ENCODE peak calls at places on chromosome 11, in six cellular contexts. One of them, this sample, is unnamed.

GRCh38 chr11:133656100-133656635 is 123.9 kb upstream of the OPCML start:
- DNase-seq in lower lobe of right lung: no peak
- DNase-seq in heart right ventricle: no peak
- DNase-seq in Peyer's patch: no peak
- DNase-seq in mesendoderm: no peak
- DNase-seq in tibial artery: no peak
- DNase-seq in this sample: no peak

GRCh38 chr11:31810779-31811647 is at the start of gene PAX6:
- DNase-seq in lower lobe of right lung: peak
- DNase-seq in heart right ventricle: no peak
- DNase-seq in Peyer's patch: peak
- DNase-seq in mesendoderm: peak
- DNase-seq in tibial artery: no peak
- DNase-seq in this sample: peak

GRCh38 chr11:27218498-27219038 is 144.4 kb downstream of the CCDC34 start:
- DNase-seq in lower lobe of right lung: no peak
- DNase-seq in heart right ventricle: no peak
- DNase-seq in Peyer's patch: no peak
- DNase-seq in mesendoderm: peak
- DNase-seq in tibial artery: no peak
- DNase-seq in this sample: no peak

GRCh38 chr11:92279056-92279455 is 54.4 kb downstream of the FAT3 start:
- DNase-seq in lower lobe of right lung: no peak
- DNase-seq in heart right ventricle: no peak
- DNase-seq in Peyer's patch: no peak
- DNase-seq in mesendoderm: no peak
- DNase-seq in tibial artery: no peak
- DNase-seq in this sample: no peak

GRCh38 chr11:94000641-94001040 is 20.5 kb upstream of the HEPHL1 start:
- DNase-seq in lower lobe of right lung: no peak
- DNase-seq in heart right ventricle: no peak
- DNase-seq in Peyer's patch: no peak
- DNase-seq in mesendoderm: no peak
- DNase-seq in tibial artery: no peak
- DNase-seq in this sample: no peak

GRCh38 chr11:26765323-26765722 is 43.5 kb upstream of the SLC5A12 start:
- DNase-seq in lower lobe of right lung: no peak
- DNase-seq in heart right ventricle: no peak
- DNase-seq in Peyer's patch: no peak
- DNase-seq in mesendoderm: no peak
- DNase-seq in tibial artery: no peak
- DNase-seq in this sample: no peak

GRCh38 chr11:14347494-14347893 is 11.5 kb downstream of the RRAS2 start:
- DNase-seq in lower lobe of right lung: no peak
- DNase-seq in heart right ventricle: no peak
- DNase-seq in Peyer's patch: no peak
- DNase-seq in mesendoderm: no peak
- DNase-seq in tibial artery: no peak
- DNase-seq in this sample: no peak

GRCh38 chr11:47330002-47330911 is 22.2 kb downstream of the MYBPC3 start:
- DNase-seq in lower lobe of right lung: peak
- DNase-seq in heart right ventricle: peak
- DNase-seq in Peyer's patch: no peak
- DNase-seq in mesendoderm: peak
- DNase-seq in tibial artery: no peak
- DNase-seq in this sample: no peak

GRCh38 chr11:117223741-117224685 is 7.9 kb downstream of the PCSK7 start:
- DNase-seq in lower lobe of right lung: no peak
- DNase-seq in heart right ventricle: no peak
- DNase-seq in Peyer's patch: no peak
- DNase-seq in mesendoderm: no peak
- DNase-seq in tibial artery: no peak
- DNase-seq in this sample: no peak

GRCh38 chr11:122796128-122796717 is 42.1 kb upstream of the CRTAM start:
- DNase-seq in lower lobe of right lung: peak
- DNase-seq in heart right ventricle: peak
- DNase-seq in Peyer's patch: peak
- DNase-seq in mesendoderm: peak
- DNase-seq in tibial artery: no peak
- DNase-seq in this sample: no peak

GRCh38 chr11:132858203-132858602 is 674.1 kb downstream of the OPCML start:
- DNase-seq in lower lobe of right lung: no peak
- DNase-seq in heart right ventricle: no peak
- DNase-seq in Peyer's patch: no peak
- DNase-seq in mesendoderm: peak
- DNase-seq in tibial artery: no peak
- DNase-seq in this sample: no peak

GRCh38 chr11:13668957-13669521 is 571 bp downstream of the FAR1 start:
- DNase-seq in lower lobe of right lung: peak
- DNase-seq in heart right ventricle: peak
- DNase-seq in Peyer's patch: peak
- DNase-seq in mesendoderm: peak
- DNase-seq in tibial artery: peak
- DNase-seq in this sample: peak

GRCh38 chr11:1236316-1237127 is 13.7 kb downstream of the MUC5B start:
- DNase-seq in lower lobe of right lung: no peak
- DNase-seq in heart right ventricle: no peak
- DNase-seq in Peyer's patch: no peak
- DNase-seq in mesendoderm: no peak
- DNase-seq in tibial artery: no peak
- DNase-seq in this sample: no peak

GRCh38 chr11:16749666-16750065 is 11.2 kb downstream of the C11orf58 start:
- DNase-seq in lower lobe of right lung: no peak
- DNase-seq in heart right ventricle: no peak
- DNase-seq in Peyer's patch: no peak
- DNase-seq in mesendoderm: no peak
- DNase-seq in tibial artery: no peak
- DNase-seq in this sample: no peak

GRCh38 chr11:59223177-59223576 is 10.4 kb upstream of the MPEG1 start:
- DNase-seq in lower lobe of right lung: no peak
- DNase-seq in heart right ventricle: no peak
- DNase-seq in Peyer's patch: no peak
- DNase-seq in mesendoderm: no peak
- DNase-seq in tibial artery: no peak
- DNase-seq in this sample: no peak

GRCh38 chr11:70420496-70420895 is 22.2 kb downstream of the CTTN start:
- DNase-seq in lower lobe of right lung: no peak
- DNase-seq in heart right ventricle: no peak
- DNase-seq in Peyer's patch: no peak
- DNase-seq in mesendoderm: no peak
- DNase-seq in tibial artery: no peak
- DNase-seq in this sample: no peak
- H3K27ac ChIP-seq in lower lobe of right lung: no peak
- H3K27ac ChIP-seq in heart right ventricle: no peak
- H3K27ac ChIP-seq in Peyer's patch: no peak
- H3K27ac ChIP-seq in mesendoderm: no peak
- H3K27ac ChIP-seq in tibial artery: no peak
- H3K27ac ChIP-seq in this sample: no peak

GRCh38 chr11:65261591-65262380 is at the start of gene POLA2:
- DNase-seq in lower lobe of right lung: peak
- DNase-seq in heart right ventricle: peak
- DNase-seq in Peyer's patch: peak
- DNase-seq in mesendoderm: peak
- DNase-seq in tibial artery: peak
- DNase-seq in this sample: peak

GRCh38 chr11:65260756-65261590 is 789 bp upstream of the POLA2 start:
- DNase-seq in lower lobe of right lung: no peak
- DNase-seq in heart right ventricle: no peak
- DNase-seq in Peyer's patch: no peak
- DNase-seq in mesendoderm: peak
- DNase-seq in tibial artery: no peak
- DNase-seq in this sample: no peak

GRCh38 chr11:65262381-65262680 is 569 bp downstream of the POLA2 start:
- DNase-seq in lower lobe of right lung: peak
- DNase-seq in heart right ventricle: peak
- DNase-seq in Peyer's patch: no peak
- DNase-seq in mesendoderm: no peak
- DNase-seq in tibial artery: peak
- DNase-seq in this sample: no peak

GRCh38 chr11:65260302-65260701 is 1.5 kb upstream of the POLA2 start:
- DNase-seq in lower lobe of right lung: no peak
- DNase-seq in heart right ventricle: no peak
- DNase-seq in Peyer's patch: no peak
- DNase-seq in mesendoderm: no peak
- DNase-seq in tibial artery: no peak
- DNase-seq in this sample: no peak

GRCh38 chr11:65262775-65263174 is 1.0 kb downstream of the POLA2 start:
- DNase-seq in lower lobe of right lung: no peak
- DNase-seq in heart right ventricle: no peak
- DNase-seq in Peyer's patch: no peak
- DNase-seq in mesendoderm: no peak
- DNase-seq in tibial artery: no peak
- DNase-seq in this sample: no peak
- H3K27ac ChIP-seq in lower lobe of right lung: peak
- H3K27ac ChIP-seq in heart right ventricle: peak
- H3K27ac ChIP-seq in Peyer's patch: peak
- H3K27ac ChIP-seq in mesendoderm: no peak
- H3K27ac ChIP-seq in tibial artery: peak
- H3K27ac ChIP-seq in this sample: peak

GRCh38 chr11:45997599-45997998 is 75.1 kb downstream of the LARGE2 start:
- DNase-seq in lower lobe of right lung: no peak
- DNase-seq in heart right ventricle: no peak
- DNase-seq in Peyer's patch: no peak
- DNase-seq in mesendoderm: peak
- DNase-seq in tibial artery: no peak
- DNase-seq in this sample: no peak

GRCh38 chr11:45988922-45989321 is 66.5 kb downstream of the LARGE2 start:
- DNase-seq in lower lobe of right lung: no peak
- DNase-seq in heart right ventricle: no peak
- DNase-seq in Peyer's patch: no peak
- DNase-seq in mesendoderm: no peak
- DNase-seq in tibial artery: no peak
- DNase-seq in this sample: no peak

GRCh38 chr11:45993438-45994064 is 71.1 kb downstream of the LARGE2 start:
- DNase-seq in lower lobe of right lung: no peak
- DNase-seq in heart right ventricle: peak
- DNase-seq in Peyer's patch: no peak
- DNase-seq in mesendoderm: no peak
- DNase-seq in tibial artery: no peak
- DNase-seq in this sample: peak

GRCh38 chr11:45995342-45995734 is 72.9 kb downstream of the LARGE2 start:
- DNase-seq in lower lobe of right lung: no peak
- DNase-seq in heart right ventricle: no peak
- DNase-seq in Peyer's patch: no peak
- DNase-seq in mesendoderm: no peak
- DNase-seq in tibial artery: no peak
- DNase-seq in this sample: no peak

GRCh38 chr11:45994421-45995341 is 72.2 kb downstream of the LARGE2 start:
- DNase-seq in lower lobe of right lung: no peak
- DNase-seq in heart right ventricle: no peak
- DNase-seq in Peyer's patch: no peak
- DNase-seq in mesendoderm: peak
- DNase-seq in tibial artery: no peak
- DNase-seq in this sample: no peak
- H3K27ac ChIP-seq in lower lobe of right lung: no peak
- H3K27ac ChIP-seq in heart right ventricle: no peak
- H3K27ac ChIP-seq in Peyer's patch: no peak
- H3K27ac ChIP-seq in mesendoderm: peak
- H3K27ac ChIP-seq in tibial artery: peak
- H3K27ac ChIP-seq in this sample: no peak

GRCh38 chr11:62775646-62776045 is 4.5 kb downstream of the TAF6L start:
- DNase-seq in lower lobe of right lung: no peak
- DNase-seq in heart right ventricle: no peak
- DNase-seq in Peyer's patch: no peak
- DNase-seq in mesendoderm: no peak
- DNase-seq in tibial artery: no peak
- DNase-seq in this sample: no peak
- H3K27ac ChIP-seq in lower lobe of right lung: no peak
- H3K27ac ChIP-seq in heart right ventricle: no peak
- H3K27ac ChIP-seq in Peyer's patch: no peak
- H3K27ac ChIP-seq in mesendoderm: no peak
- H3K27ac ChIP-seq in tibial artery: no peak
- H3K27ac ChIP-seq in this sample: no peak

DNA sequence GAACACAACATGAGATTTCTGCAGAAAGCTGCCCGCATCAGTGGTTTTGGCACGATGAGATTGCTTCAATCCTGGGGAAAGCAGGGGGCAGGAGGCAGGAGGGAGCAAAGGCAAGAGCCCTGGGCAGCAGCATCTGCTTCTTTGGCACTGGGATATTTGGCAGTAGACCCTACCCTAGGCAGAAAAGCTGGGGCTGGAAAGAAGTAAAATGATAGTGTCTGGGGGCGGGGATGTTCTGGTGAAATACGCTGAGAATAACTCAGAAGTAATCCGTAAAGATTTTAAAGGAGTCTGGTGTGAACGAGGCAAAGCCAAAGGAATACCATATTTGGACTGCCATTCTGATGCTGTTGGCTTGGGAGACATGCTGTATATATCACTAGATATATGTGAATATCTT is 62.0 kb downstream of the FAM76B start:
- DNase-seq in lower lobe of right lung: no peak
- DNase-seq in heart right ventricle: no peak
- DNase-seq in Peyer's patch: no peak
- DNase-seq in mesendoderm: no peak
- DNase-seq in tibial artery: no peak
- DNase-seq in this sample: no peak
- H3K27ac ChIP-seq in lower lobe of right lung: no peak
- H3K27ac ChIP-seq in heart right ventricle: no peak
- H3K27ac ChIP-seq in Peyer's patch: no peak
- H3K27ac ChIP-seq in mesendoderm: no peak
- H3K27ac ChIP-seq in tibial artery: peak
- H3K27ac ChIP-seq in this sample: no peak

GRCh38 chr11:124520253-124520854 is 23.1 kb downstream of the OR8B12 start:
- DNase-seq in lower lobe of right lung: no peak
- DNase-seq in heart right ventricle: no peak
- DNase-seq in Peyer's patch: no peak
- DNase-seq in mesendoderm: no peak
- DNase-seq in tibial artery: no peak
- DNase-seq in this sample: no peak

GRCh38 chr11:124518900-124519541 is 24.4 kb downstream of the OR8B12 start:
- DNase-seq in lower lobe of right lung: no peak
- DNase-seq in heart right ventricle: no peak
- DNase-seq in Peyer's patch: no peak
- DNase-seq in mesendoderm: peak
- DNase-seq in tibial artery: no peak
- DNase-seq in this sample: no peak

GRCh38 chr11:124511739-124512138 is 31.7 kb downstream of the OR8B12 start:
- DNase-seq in lower lobe of right lung: no peak
- DNase-seq in heart right ventricle: no peak
- DNase-seq in Peyer's patch: no peak
- DNase-seq in mesendoderm: no peak
- DNase-seq in tibial artery: no peak
- DNase-seq in this sample: no peak

GRCh38 chr11:124517314-124517713 is 26.1 kb downstream of the OR8B12 start:
- DNase-seq in lower lobe of right lung: no peak
- DNase-seq in heart right ventricle: no peak
- DNase-seq in Peyer's patch: no peak
- DNase-seq in mesendoderm: no peak
- DNase-seq in tibial artery: no peak
- DNase-seq in this sample: no peak
- H3K27ac ChIP-seq in lower lobe of right lung: no peak
- H3K27ac ChIP-seq in heart right ventricle: no peak
- H3K27ac ChIP-seq in Peyer's patch: no peak
- H3K27ac ChIP-seq in mesendoderm: no peak
- H3K27ac ChIP-seq in tibial artery: no peak
- H3K27ac ChIP-seq in this sample: no peak

This sample was measured in substantia nigra.